ENCODE peak calls at places on chromosomes 11 and 22, in seven cellular contexts. C is IMR-90, E is tibial nerve, Y is A549, O is stomach, A is uterus, T is heart left ventricle. J is an unnamed sample.

GRCh38 chr11:12900496-12900895 is 108.6 kb upstream of the RASSF10 start:
- DNase-seq in Y (peak; percentile 37), C (peak; percentile 94), T (peak; percentile 16), A (no peak), E (no peak), O (no peak), J (no peak)

GRCh38 chr11:116544721-116545120 is 228.1 kb downstream of the BUD13 start:
- DNase-seq in A (no peak), O (no peak), C (no peak), Y (no peak), T (no peak), E (no peak), J (peak; percentile 2)

GRCh38 chr11:64759722-64760719 is at the start of gene PYGM:
- DNase-seq in C (no peak), Y (no peak), A (peak; percentile 90), O (no peak), E (peak; percentile 43), T (peak; percentile 85), J (no peak)

GRCh38 chr11:102615077-102615893 is 9.8 kb downstream of the MMP20 start:
- DNase-seq in T (no peak), O (no peak), E (no peak), C (no peak), Y (no peak), A (no peak), J (no peak)

GRCh38 chr11:117862019-117862725 is 14.3 kb downstream of the FXYD6 start:
- DNase-seq in C (no peak), E (no peak), T (no peak), O (no peak), Y (no peak), A (no peak), J (no peak)

GRCh38 chr11:71342116-71342515 is 89.7 kb upstream of the SHANK2 start:
- DNase-seq in C (peak; percentile 77), T (no peak), A (no peak), E (no peak), Y (no peak), O (no peak), J (no peak)

GRCh38 chr11:60866911-60867870 is at the start of gene ZP1:
- DNase-seq in A (no peak), T (peak; percentile 5), O (peak; percentile 24), C (no peak), E (peak; percentile 23), Y (no peak), J (no peak)

GRCh38 chr11:64285885-64286800 is 495 bp downstream of the GPR137 start:
- DNase-seq in A (no peak), T (no peak), Y (peak; percentile 56), E (no peak), C (no peak), O (no peak), J (no peak)

GRCh38 chr11:62445314-62445740 is 26.5 kb downstream of the SCGB1A1 start:
- DNase-seq in O (peak; percentile 53), A (peak; percentile 85), C (peak; percentile 81), E (peak; percentile 43), T (peak; percentile 52), Y (no peak), J (no peak)

GRCh38 chr11:73152086-73152853 is 10.2 kb upstream of the FCHSD2 start:
- DNase-seq in O (peak; percentile 24), Y (no peak), C (no peak), T (no peak), A (no peak), E (no peak), J (no peak)

GRCh38 chr22:30057375-30057774 is 22.9 kb upstream of the HORMAD2 start:
- DNase-seq in C (no peak), Y (no peak), E (no peak), T (no peak), A (no peak), O (no peak), J (no peak)

GRCh38 chr22:30064172-30064571 is 16.1 kb upstream of the HORMAD2 start:
- DNase-seq in E (no peak), T (no peak), A (no peak), C (no peak), O (no peak), Y (no peak), J (no peak)

GRCh38 chr22:30062256-30062655 is 18.0 kb upstream of the HORMAD2 start:
- DNase-seq in C (no peak), O (no peak), T (no peak), E (no peak), A (no peak), Y (no peak), J (no peak)

GRCh38 chr22:30062934-30063333 is 17.3 kb upstream of the HORMAD2 start:
- DNase-seq in O (no peak), Y (no peak), T (no peak), E (no peak), C (no peak), A (no peak), J (no peak)
- H3K27ac ChIP-seq in O (no peak overlapping the region), Y (no peak overlapping the region), T (no peak overlapping the region), E (no peak overlapping the region), C (no peak overlapping the region), A (no peak overlapping the region), J (peak overlapping the region; percentile 1)

GRCh38 chr22:50473855-50474671 is 772 bp downstream of the SBF1 start:
- DNase-seq in A (no peak), O (peak; percentile 49), C (peak; percentile 67), T (no peak), Y (no peak), E (no peak), J (no peak)
- TF ChIP-seq POLR2A in A (no peak), O (no peak), C (peak; percentile 73), T (no peak), Y (no peak), E (no peak), J (no peak)

GRCh38 chr22:47215851-47216250 is 453.4 kb downstream of the TBC1D22A start:
- DNase-seq in T (no peak), E (no peak), C (no peak), O (peak; percentile 5), Y (no peak), A (no peak), J (peak; percentile 20)

GRCh38 chr22:47221840-47222615 is 459.6 kb downstream of the TBC1D22A start:
- DNase-seq in T (no peak), A (no peak), C (no peak), E (no peak), Y (no peak), O (no peak), J (no peak)

GRCh38 chr22:47218671-47219070 is 456.2 kb downstream of the TBC1D22A start:
- DNase-seq in E (no peak), Y (no peak), T (no peak), A (no peak), O (peak; percentile 13), C (no peak), J (peak; percentile 14)

GRCh38 chr22:47220752-47221151 is 458.3 kb downstream of the TBC1D22A start:
- DNase-seq in O (no peak), A (no peak), C (no peak), E (no peak), Y (no peak), T (no peak), J (no peak)

DNA sequence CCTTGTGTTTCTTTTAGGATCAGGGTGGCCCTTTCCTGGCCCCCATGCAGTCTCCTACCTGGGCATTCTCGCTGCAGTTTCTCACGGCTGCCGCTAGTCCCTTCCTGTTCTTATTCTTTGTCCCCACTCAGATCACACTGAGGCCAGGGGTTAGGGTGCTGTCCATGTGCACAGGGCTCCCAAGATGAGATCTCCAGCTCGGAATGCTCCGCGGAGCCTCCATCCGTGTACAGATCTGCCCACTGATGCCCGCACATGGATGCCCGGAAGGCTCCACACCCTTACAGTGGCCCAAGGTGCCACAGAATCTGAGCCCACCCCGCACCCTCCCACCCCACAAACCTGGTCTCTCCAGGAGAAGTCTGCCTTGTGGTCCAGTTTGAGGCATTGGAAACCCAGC is 457.3 kb downstream of the TBC1D22A start:
- DNase-seq in A (no peak), Y (no peak), T (no peak), C (no peak), O (no peak), E (no peak), J (no peak)
- H3K9me3 ChIP-seq in A (no peaks in the 10 kb centered on the region), Y (no peaks in the 10 kb centered on the region), T (no peaks in the 10 kb centered on the region), C (peaks cover 8% of the 10 kb centered on the region), O (no peaks in the 10 kb centered on the region), E (no peaks in the 10 kb centered on the region), J (no peaks in the 10 kb centered on the region)

DNA sequence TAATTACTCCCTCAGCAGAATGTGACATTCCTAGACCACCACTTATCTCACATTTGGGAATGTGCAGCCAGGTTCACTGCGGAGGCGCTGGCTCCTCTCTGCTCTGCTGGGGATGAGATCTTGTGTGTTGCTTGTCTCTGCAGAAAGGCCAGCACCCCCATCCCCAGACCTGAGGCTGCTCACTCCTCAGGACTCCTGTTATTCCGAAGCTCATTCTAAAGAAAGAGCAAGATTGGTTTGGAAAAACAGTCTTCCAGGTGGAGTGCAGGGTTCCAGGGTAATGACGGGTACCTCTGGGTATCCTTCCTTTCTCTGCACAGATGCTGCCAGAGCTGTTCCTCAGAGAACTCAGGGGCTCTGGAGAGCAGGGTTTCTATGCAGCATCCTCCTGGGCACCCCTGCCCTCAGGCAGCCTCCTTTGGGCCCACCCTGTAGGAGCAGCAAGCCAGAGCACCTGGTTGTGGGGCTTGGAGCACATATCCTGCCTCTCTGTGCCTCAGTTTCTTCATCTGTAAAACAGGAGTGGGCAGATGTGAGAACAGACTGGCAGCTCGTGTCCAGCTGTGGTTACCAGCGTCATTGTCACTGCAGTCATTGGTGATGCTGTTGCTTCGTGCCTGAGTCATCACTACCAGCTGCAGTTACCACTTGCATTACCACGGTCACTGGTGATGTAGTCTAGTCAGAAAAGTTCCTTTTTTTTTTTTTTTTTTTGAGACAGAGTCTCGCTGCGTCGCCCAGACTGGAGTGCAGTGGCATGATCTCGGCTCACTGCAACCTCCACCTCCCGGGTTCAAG is 20.6 kb downstream of the RSPH14 start:
- DNase-seq in Y (no peak), O (no peak), C (peak; percentile 32), E (no peak), T (no peak), A (no peak), J (no peak)
- H3K27ac ChIP-seq in Y (no peak overlapping the region), O (no peak overlapping the region), C (no peak overlapping the region), E (no peak overlapping the region), T (no peak overlapping the region), A (no peak overlapping the region), J (no peak overlapping the region)

J was measured in Peyer's patch.